ENCODE peak calls at places on chromosomes 7 and 10, in eight cellular contexts. One of them, this sample, is unnamed. For H3K4me1, the result is how much of the 10 kb centered on the place peaks cover.

GRCh38 chr7:53060066-53060465 is 24.6 kb downstream of the POM121L12 start:
- DNase-seq in IMR-90: no peak
- DNase-seq in aorta: no peak
- DNase-seq in adrenal gland: no peak
- DNase-seq in adipocyte: no peak
- DNase-seq in thoracic aorta: no peak
- DNase-seq in endothelial cell of umbilical vein: no peak
- DNase-seq in SJSA1: no peak
- DNase-seq in this sample: no peak

GRCh38 chr7:136953386-136953785 is 84.9 kb downstream of the CHRM2 start:
- DNase-seq in IMR-90: peak
- DNase-seq in aorta: no peak
- DNase-seq in adrenal gland: no peak
- DNase-seq in adipocyte: peak
- DNase-seq in thoracic aorta: no peak
- DNase-seq in endothelial cell of umbilical vein: peak
- DNase-seq in SJSA1: peak
- DNase-seq in this sample: no peak

GRCh38 chr10:130618636-130619035 is 482.4 kb downstream of the GLRX3 start:
- DNase-seq in IMR-90: no peak
- DNase-seq in aorta: no peak
- DNase-seq in adrenal gland: no peak
- DNase-seq in adipocyte: no peak
- DNase-seq in thoracic aorta: no peak
- DNase-seq in endothelial cell of umbilical vein: no peak
- DNase-seq in SJSA1: no peak
- DNase-seq in this sample: no peak

GRCh38 chr7:134443396-134444070 is 15.4 kb downstream of the AKR1B1 start:
- DNase-seq in IMR-90: no peak
- DNase-seq in aorta: peak
- DNase-seq in adrenal gland: peak
- DNase-seq in adipocyte: no peak
- DNase-seq in thoracic aorta: no peak
- DNase-seq in endothelial cell of umbilical vein: no peak
- DNase-seq in SJSA1: no peak
- DNase-seq in this sample: no peak

GRCh38 chr7:141126107-141126506 is 52.2 kb downstream of the TMEM178B start:
- DNase-seq in IMR-90: no peak
- DNase-seq in aorta: no peak
- DNase-seq in adrenal gland: no peak
- DNase-seq in adipocyte: no peak
- DNase-seq in thoracic aorta: no peak
- DNase-seq in endothelial cell of umbilical vein: no peak
- DNase-seq in SJSA1: no peak
- DNase-seq in this sample: no peak

GRCh38 chr10:78424721-78425120 is 391.1 kb downstream of the RPS24 start:
- DNase-seq in IMR-90: no peak
- DNase-seq in aorta: no peak
- DNase-seq in adrenal gland: peak
- DNase-seq in adipocyte: no peak
- DNase-seq in thoracic aorta: no peak
- DNase-seq in endothelial cell of umbilical vein: peak
- DNase-seq in SJSA1: no peak
- DNase-seq in this sample: no peak

GRCh38 chr10:70985824-70986336 is 97.5 kb upstream of the PCBD1 start:
- DNase-seq in IMR-90: no peak
- DNase-seq in aorta: no peak
- DNase-seq in adrenal gland: no peak
- DNase-seq in adipocyte: no peak
- DNase-seq in thoracic aorta: no peak
- DNase-seq in endothelial cell of umbilical vein: no peak
- DNase-seq in SJSA1: no peak
- DNase-seq in this sample: no peak

GRCh38 chr10:87706731-87707130 is 47.1 kb downstream of the PAPSS2 start:
- DNase-seq in IMR-90: peak
- DNase-seq in aorta: no peak
- DNase-seq in adrenal gland: peak
- DNase-seq in adipocyte: no peak
- DNase-seq in thoracic aorta: no peak
- DNase-seq in endothelial cell of umbilical vein: no peak
- DNase-seq in SJSA1: no peak
- DNase-seq in this sample: no peak

GRCh38 chr7:42070068-42070467 is 166.9 kb downstream of the GLI3 start:
- DNase-seq in IMR-90: peak
- DNase-seq in aorta: no peak
- DNase-seq in adrenal gland: no peak
- DNase-seq in adipocyte: peak
- DNase-seq in thoracic aorta: no peak
- DNase-seq in endothelial cell of umbilical vein: no peak
- DNase-seq in SJSA1: no peak
- DNase-seq in this sample: no peak

GRCh38 chr10:8844141-8844540 is 789.7 kb downstream of the GATA3 start:
- DNase-seq in IMR-90: no peak
- DNase-seq in aorta: no peak
- DNase-seq in adrenal gland: no peak
- DNase-seq in adipocyte: no peak
- DNase-seq in thoracic aorta: no peak
- DNase-seq in endothelial cell of umbilical vein: no peak
- DNase-seq in SJSA1: no peak
- DNase-seq in this sample: no peak

DNA sequence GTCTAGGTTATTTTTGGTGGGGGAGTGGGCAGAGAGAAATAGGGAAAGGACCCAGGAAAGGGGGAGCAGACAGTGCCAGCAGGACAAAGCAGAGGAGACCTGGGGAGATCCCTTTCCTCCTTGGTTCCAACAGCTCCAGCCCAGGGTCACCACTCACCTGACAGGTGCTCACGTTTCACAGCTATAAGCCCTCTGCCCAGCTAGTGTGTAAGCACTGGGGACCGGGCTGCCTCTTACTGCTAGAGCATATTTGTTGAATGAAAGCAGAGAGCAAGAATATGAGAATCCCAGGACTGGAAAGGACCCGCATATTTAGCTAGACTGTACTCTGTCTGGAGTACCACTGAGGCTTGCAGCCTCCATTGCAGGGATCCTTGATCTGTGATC is 6.7 kb downstream of the ZCCHC24 start:
- DNase-seq in IMR-90: no peak
- DNase-seq in aorta: no peak
- DNase-seq in adrenal gland: no peak
- DNase-seq in adipocyte: no peak
- DNase-seq in thoracic aorta: no peak
- DNase-seq in endothelial cell of umbilical vein: no peak
- DNase-seq in SJSA1: no peak
- DNase-seq in this sample: no peak
- H3K4me1 ChIP-seq in IMR-90: half or more
- H3K4me1 ChIP-seq in aorta: under half
- H3K4me1 ChIP-seq in adrenal gland: under half
- H3K4me1 ChIP-seq in adipocyte: half or more
- H3K4me1 ChIP-seq in thoracic aorta: half or more
- H3K4me1 ChIP-seq in endothelial cell of umbilical vein: under half
- H3K4me1 ChIP-seq in SJSA1: half or more
- H3K4me1 ChIP-seq in this sample: under half

GRCh38 chr7:77800158-77800557 is 1.6 kb downstream of the PHTF2 start:
- DNase-seq in IMR-90: peak
- DNase-seq in aorta: no peak
- DNase-seq in adrenal gland: no peak
- DNase-seq in adipocyte: peak
- DNase-seq in thoracic aorta: no peak
- DNase-seq in endothelial cell of umbilical vein: peak
- DNase-seq in SJSA1: no peak
- DNase-seq in this sample: no peak
- H3K4me1 ChIP-seq in IMR-90: under half
- H3K4me1 ChIP-seq in aorta: under half
- H3K4me1 ChIP-seq in adrenal gland: under half
- H3K4me1 ChIP-seq in adipocyte: under half
- H3K4me1 ChIP-seq in thoracic aorta: under half
- H3K4me1 ChIP-seq in endothelial cell of umbilical vein: under half
- H3K4me1 ChIP-seq in SJSA1: under half
- H3K4me1 ChIP-seq in this sample: under half

GRCh38 chr7:50713357-50713965 is 69.2 kb downstream of the GRB10 start:
- DNase-seq in IMR-90: no peak
- DNase-seq in aorta: no peak
- DNase-seq in adrenal gland: no peak
- DNase-seq in adipocyte: no peak
- DNase-seq in thoracic aorta: no peak
- DNase-seq in endothelial cell of umbilical vein: no peak
- DNase-seq in SJSA1: no peak
- DNase-seq in this sample: no peak

GRCh38 chr7:50712527-50713356 is 70.0 kb downstream of the GRB10 start:
- DNase-seq in IMR-90: no peak
- DNase-seq in aorta: no peak
- DNase-seq in adrenal gland: no peak
- DNase-seq in adipocyte: no peak
- DNase-seq in thoracic aorta: no peak
- DNase-seq in endothelial cell of umbilical vein: no peak
- DNase-seq in SJSA1: no peak
- DNase-seq in this sample: no peak

GRCh38 chr7:50709151-50709550 is 73.5 kb downstream of the GRB10 start:
- DNase-seq in IMR-90: no peak
- DNase-seq in aorta: no peak
- DNase-seq in adrenal gland: peak
- DNase-seq in adipocyte: no peak
- DNase-seq in thoracic aorta: no peak
- DNase-seq in endothelial cell of umbilical vein: no peak
- DNase-seq in SJSA1: no peak
- DNase-seq in this sample: no peak

GRCh38 chr7:50711271-50712175 is 71.2 kb downstream of the GRB10 start:
- DNase-seq in IMR-90: peak
- DNase-seq in aorta: no peak
- DNase-seq in adrenal gland: no peak
- DNase-seq in adipocyte: peak
- DNase-seq in thoracic aorta: no peak
- DNase-seq in endothelial cell of umbilical vein: no peak
- DNase-seq in SJSA1: no peak
- DNase-seq in this sample: no peak

GRCh38 chr7:50710441-50711154 is 72.1 kb downstream of the GRB10 start:
- DNase-seq in IMR-90: no peak
- DNase-seq in aorta: no peak
- DNase-seq in adrenal gland: peak
- DNase-seq in adipocyte: no peak
- DNase-seq in thoracic aorta: no peak
- DNase-seq in endothelial cell of umbilical vein: no peak
- DNase-seq in SJSA1: no peak
- DNase-seq in this sample: no peak
- H3K4me1 ChIP-seq in IMR-90: under half
- H3K4me1 ChIP-seq in aorta: under half
- H3K4me1 ChIP-seq in adrenal gland: under half
- H3K4me1 ChIP-seq in adipocyte: under half
- H3K4me1 ChIP-seq in thoracic aorta: half or more
- H3K4me1 ChIP-seq in endothelial cell of umbilical vein: under half
- H3K4me1 ChIP-seq in SJSA1: under half
- H3K4me1 ChIP-seq in this sample: under half

DNA sequence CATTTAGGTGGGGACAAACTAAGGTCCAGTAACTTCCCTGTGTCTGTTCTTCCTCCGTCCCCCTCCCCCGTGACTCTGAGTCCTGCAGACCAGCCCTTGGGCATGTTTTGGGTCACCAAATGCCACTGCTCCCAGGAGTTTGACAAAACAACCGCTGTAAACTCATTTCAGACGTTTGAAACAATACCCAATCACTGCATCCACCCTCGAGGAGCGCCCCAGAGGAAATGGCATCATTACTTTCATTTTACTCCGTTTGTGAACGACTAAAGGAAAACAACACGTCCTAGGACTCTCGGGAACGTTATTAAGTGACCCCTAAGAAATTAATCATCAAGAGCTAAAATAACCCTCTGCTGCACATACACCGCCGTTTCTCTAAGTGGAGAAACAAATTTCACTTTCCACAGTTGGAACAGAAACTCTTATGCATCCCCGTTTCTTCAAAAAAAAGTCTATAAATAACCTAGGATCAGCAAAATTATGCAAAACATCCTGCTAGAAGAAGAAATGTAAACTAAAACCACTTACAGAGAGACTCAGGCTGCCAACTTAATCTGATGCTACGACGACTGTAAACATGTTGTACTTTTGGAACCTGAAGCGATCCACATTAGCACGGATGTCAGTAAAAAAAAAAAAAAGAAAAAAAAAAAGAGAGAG is 109.9 kb upstream of the EFCAB10 start:
- DNase-seq in IMR-90: peak
- DNase-seq in aorta: no peak
- DNase-seq in adrenal gland: peak
- DNase-seq in adipocyte: peak
- DNase-seq in thoracic aorta: no peak
- DNase-seq in endothelial cell of umbilical vein: peak
- DNase-seq in SJSA1: peak
- DNase-seq in this sample: no peak
- H3K4me1 ChIP-seq in IMR-90: under half
- H3K4me1 ChIP-seq in aorta: under half
- H3K4me1 ChIP-seq in adrenal gland: under half
- H3K4me1 ChIP-seq in adipocyte: under half
- H3K4me1 ChIP-seq in thoracic aorta: under half
- H3K4me1 ChIP-seq in endothelial cell of umbilical vein: under half
- H3K4me1 ChIP-seq in SJSA1: under half
- H3K4me1 ChIP-seq in this sample: under half

This sample was measured in left lung.